ENCODE peak calls at places on chromosome 22, in seven cellular contexts. B, N, X, L, J, K and G are unnamed samples.

GRCh38 chr22:43862074-43862881 is at the start of gene SULT4A1:
- DNase-seq in J (no peak), N (no peak), X (no peak), K (no peak), L (no peak), B (no peak), G (no peak)

GRCh38 chr22:22820626-22821025 is 67.0 kb upstream of the IGLL5 start:
- DNase-seq in X (no peak), K (no peak), J (no peak), L (no peak), N (peak; percentile 65), B (no peak), G (no peak)

GRCh38 chr22:22995166-22995565 is 75.2 kb upstream of the GNAZ start:
- DNase-seq in L (no peak), K (no peak), B (no peak), N (no peak), X (no peak), J (no peak), G (no peak)

GRCh38 chr22:38868886-38869381 is 3.1 kb downstream of the CBX6 start:
- DNase-seq in J (peak; percentile 76), N (peak; percentile 64), B (peak; percentile 76), L (no peak), X (peak; percentile 83), K (peak; percentile 82), G (peak; percentile 86)

GRCh38 chr22:50599816-50600454 is 658 bp upstream of the MAPK8IP2 start:
- DNase-seq in N (peak; percentile 49), J (peak; percentile 61), X (peak; percentile 51), L (no peak), B (peak; percentile 55), K (peak; percentile 71), G (peak; percentile 69)

GRCh38 chr22:46582281-46582811 is 37.8 kb upstream of the GRAMD4 start:
- DNase-seq in L (no peak), X (no peak), J (no peak), K (peak; percentile 59), B (no peak), N (no peak), G (no peak)

GRCh38 chr22:42868751-42869251 is 11.7 kb upstream of the ARFGAP3 start:
- DNase-seq in J (no peak), L (no peak), N (no peak), K (no peak), B (no peak), X (peak; percentile 75), G (peak; percentile 75)

GRCh38 chr22:17788528-17789378 is 14.5 kb upstream of the BID start:
- DNase-seq in X (no peak), J (no peak), B (no peak), N (no peak), L (no peak), K (no peak), G (no peak)

GRCh38 chr22:22878801-22879674 is 8.6 kb upstream of the IGLL5 start:
- DNase-seq in J (no peak), N (no peak), X (no peak), L (no peak), B (no peak), K (no peak), G (no peak)

GRCh38 chr22:17369553-17370035 is 334 bp downstream of the CECR2 start:
- DNase-seq in X (peak; percentile 47), B (no peak), J (peak; percentile 11), K (no peak), L (no peak), N (no peak), G (no peak)

GRCh38 chr22:50688448-50688847 is 15.8 kb downstream of the SHANK3 start:
- DNase-seq in B (no peak), K (no peak), J (no peak), N (peak; percentile 13), X (no peak), L (no peak), G (no peak)

GRCh38 chr22:38309614-38310517 is 7.4 kb downstream of the CSNK1E start:
- DNase-seq in B (no peak), J (no peak), K (no peak), X (no peak), L (no peak), N (no peak), G (no peak)

GRCh38 chr22:25360891-25361645 is 141.6 kb downstream of the CRYBB2 start:
- DNase-seq in B (peak; percentile 4), L (no peak), J (no peak), X (no peak), K (peak; percentile 29), N (no peak), G (no peak)

GRCh38 chr22:37281195-37281594 is 1.1 kb upstream of the CYTH4 start:
- DNase-seq in J (no peak), L (no peak), N (no peak), X (no peak), B (no peak), K (no peak), G (no peak)

GRCh38 chr22:39289445-39290247 is 29.8 kb downstream of the RPL3 start:
- DNase-seq in N (no peak), K (no peak), B (no peak), X (no peak), J (no peak), L (no peak), G (no peak)

GRCh38 chr22:35313311-35314121 is 13.8 kb downstream of the TOM1 start:
- DNase-seq in N (peak; percentile 19), B (no peak), J (no peak), L (peak; percentile 42), K (peak; percentile 66), X (peak; percentile 84), G (peak; percentile 94)

GRCh38 chr22:27460596-27461347 is 340.8 kb downstream of the MN1 start:
- DNase-seq in X (peak; percentile 49), L (peak; percentile 50), B (no peak), N (no peak), K (peak; percentile 71), J (no peak), G (no peak)

GRCh38 chr22:39724390-39724789 is 153.8 kb downstream of the CACNA1I start:
- DNase-seq in X (no peak), J (no peak), L (no peak), K (no peak), N (no peak), B (no peak), G (peak; percentile 31)

GRCh38 chr22:39243443-39244072 is 1.2 kb downstream of the PDGFB start:
- DNase-seq in L (no peak), N (no peak), B (no peak), J (no peak), K (no peak), X (no peak), G (no peak)

GRCh38 chr22:20738394-20739089 is 35.4 kb upstream of the SERPIND1 start:
- DNase-seq in K (no peak), J (no peak), L (no peak), B (no peak), X (no peak), N (no peak), G (no peak)

GRCh38 chr22:46387748-46388147 is 52.2 kb downstream of the TRMU start:
- DNase-seq in L (no peak), K (no peak), X (no peak), N (no peak), J (no peak), B (no peak), G (no peak)

GRCh38 chr22:29270475-29271271 is 2.6 kb downstream of the EWSR1 start:
- DNase-seq in K (no peak), X (no peak), J (no peak), B (no peak), L (no peak), N (no peak), G (peak; percentile 31)

GRCh38 chr22:19962909-19963806 is 21.5 kb upstream of the TXNRD2 start:
- DNase-seq in X (peak; percentile 27), J (no peak), B (no peak), L (no peak), K (peak; percentile 90), N (no peak), G (peak; percentile 65)